ENCODE peak calls at places on chromosomes 2 and 18, in five cellular contexts. One of them, this sample, is unnamed.
A peak's percentile ranks its signal among the peaks of the same experiment; 100 is the strongest.

GRCh38 chr2:207711750-207712487 is 479 bp downstream of the CCNYL1 start:
- DNase-seq in IMR-90: peak; percentile 33
- DNase-seq in mesendoderm: peak; percentile 59
- DNase-seq in neuronal stem cell: peak; percentile 30
- DNase-seq in fibroblast of lung: peak; percentile 33
- DNase-seq in this sample: peak; percentile 54

GRCh38 chr2:206693399-206694137 is 24.6 kb downstream of the DYTN start:
- DNase-seq in IMR-90: peak; percentile 69
- DNase-seq in mesendoderm: peak; percentile 82
- DNase-seq in neuronal stem cell: peak; percentile 73
- DNase-seq in fibroblast of lung: peak; percentile 75
- DNase-seq in this sample: peak; percentile 7

GRCh38 chr2:114068438-114068837 is 178.5 kb downstream of the ACTR3 start:
- DNase-seq in IMR-90: peak; percentile 8
- DNase-seq in mesendoderm: peak; percentile 35
- DNase-seq in neuronal stem cell: peak; percentile 24
- DNase-seq in fibroblast of lung: no peak
- DNase-seq in this sample: no peak

GRCh38 chr18:12976305-12976704 is 14.9 kb upstream of the CEP192 start:
- DNase-seq in IMR-90: no peak
- DNase-seq in mesendoderm: no peak
- DNase-seq in neuronal stem cell: no peak
- DNase-seq in fibroblast of lung: no peak
- DNase-seq in this sample: no peak

GRCh38 chr2:226048625-226049024 is 649.1 kb downstream of the NYAP2 start:
- DNase-seq in IMR-90: peak; percentile 91
- DNase-seq in mesendoderm: peak; percentile 84
- DNase-seq in neuronal stem cell: no peak
- DNase-seq in fibroblast of lung: peak; percentile 90
- DNase-seq in this sample: no peak

GRCh38 chr2:15965564-15966019 is 25.2 kb downstream of the MYCN start:
- DNase-seq in IMR-90: no peak
- DNase-seq in mesendoderm: no peak
- DNase-seq in neuronal stem cell: peak; percentile 89
- DNase-seq in fibroblast of lung: no peak
- DNase-seq in this sample: no peak

GRCh38 chr2:205772983-205773382 is 90.7 kb downstream of the NRP2 start:
- DNase-seq in IMR-90: no peak
- DNase-seq in mesendoderm: no peak
- DNase-seq in neuronal stem cell: no peak
- DNase-seq in fibroblast of lung: no peak
- DNase-seq in this sample: no peak

GRCh38 chr18:23106575-23106974 is 28.7 kb upstream of the CABLES1 start:
- DNase-seq in IMR-90: peak; percentile 96
- DNase-seq in mesendoderm: peak; percentile 69
- DNase-seq in neuronal stem cell: no peak
- DNase-seq in fibroblast of lung: peak; percentile 90
- DNase-seq in this sample: no peak

GRCh38 chr2:120947327-120947726 is 211.7 kb downstream of the GLI2 start:
- DNase-seq in IMR-90: no peak
- DNase-seq in mesendoderm: no peak
- DNase-seq in neuronal stem cell: no peak
- DNase-seq in fibroblast of lung: no peak
- DNase-seq in this sample: no peak

GRCh38 chr2:237164474-237165047 is 78.9 kb downstream of the COPS8 start:
- DNase-seq in IMR-90: no peak
- DNase-seq in mesendoderm: no peak
- DNase-seq in neuronal stem cell: no peak
- DNase-seq in fibroblast of lung: no peak
- DNase-seq in this sample: no peak

GRCh38 chr18:56235061-56235772 is 403.2 kb downstream of the TXNL1 start:
- DNase-seq in IMR-90: no peak
- DNase-seq in mesendoderm: no peak
- DNase-seq in neuronal stem cell: peak; percentile 46
- DNase-seq in fibroblast of lung: no peak
- DNase-seq in this sample: no peak

GRCh38 chr2:143347303-143347702 is 218.1 kb downstream of the ARHGAP15 start:
- DNase-seq in IMR-90: no peak
- DNase-seq in mesendoderm: no peak
- DNase-seq in neuronal stem cell: no peak
- DNase-seq in fibroblast of lung: no peak
- DNase-seq in this sample: no peak

GRCh38 chr18:11946756-11947155 is 34.6 kb upstream of the IMPA2 start:
- DNase-seq in IMR-90: peak; percentile 67
- DNase-seq in mesendoderm: peak; percentile 57
- DNase-seq in neuronal stem cell: no peak
- DNase-seq in fibroblast of lung: peak; percentile 68
- DNase-seq in this sample: no peak

GRCh38 chr18:54958711-54959625 is at the start of gene CCDC68:
- DNase-seq in IMR-90: no peak
- DNase-seq in mesendoderm: peak; percentile 23
- DNase-seq in neuronal stem cell: peak; percentile 21
- DNase-seq in fibroblast of lung: peak; percentile 41
- DNase-seq in this sample: peak; percentile 77

GRCh38 chr2:8633735-8634313 is 48.0 kb upstream of the ID2 start:
- DNase-seq in IMR-90: peak; percentile 96
- DNase-seq in mesendoderm: no peak
- DNase-seq in neuronal stem cell: no peak
- DNase-seq in fibroblast of lung: peak; percentile 82
- DNase-seq in this sample: peak; percentile 53

GRCh38 chr2:62152000-62152399 is 43.9 kb upstream of the B3GNT2 start:
- DNase-seq in IMR-90: peak; percentile 64
- DNase-seq in mesendoderm: peak; percentile 64
- DNase-seq in neuronal stem cell: no peak
- DNase-seq in fibroblast of lung: no peak
- DNase-seq in this sample: no peak

GRCh38 chr2:72325592-72326422 is 178.1 kb upstream of the CYP26B1 start:
- DNase-seq in IMR-90: peak; percentile 1
- DNase-seq in mesendoderm: peak; percentile 52
- DNase-seq in neuronal stem cell: peak; percentile 11
- DNase-seq in fibroblast of lung: peak; percentile 7
- DNase-seq in this sample: peak; percentile 16

GRCh38 chr2:25251032-25251460 is 82.7 kb upstream of the POMC start:
- DNase-seq in IMR-90: no peak
- DNase-seq in mesendoderm: no peak
- DNase-seq in neuronal stem cell: peak; percentile 49
- DNase-seq in fibroblast of lung: no peak
- DNase-seq in this sample: no peak

GRCh38 chr2:207135801-207136457 is 29.8 kb downstream of the KLF7 start:
- DNase-seq in IMR-90: no peak
- DNase-seq in mesendoderm: no peak
- DNase-seq in neuronal stem cell: no peak
- DNase-seq in fibroblast of lung: no peak
- DNase-seq in this sample: no peak

GRCh38 chr18:10055125-10055750 is 141.4 kb downstream of the VAPA start:
- DNase-seq in IMR-90: no peak
- DNase-seq in mesendoderm: peak; percentile 33
- DNase-seq in neuronal stem cell: no peak
- DNase-seq in fibroblast of lung: no peak
- DNase-seq in this sample: no peak

GRCh38 chr2:89767581-89768435 is 1076.3 kb downstream of the RPIA start:
- DNase-seq in IMR-90: no peak
- DNase-seq in mesendoderm: no peak
- DNase-seq in neuronal stem cell: no peak
- DNase-seq in fibroblast of lung: no peak
- DNase-seq in this sample: peak; percentile 9

GRCh38 chr2:15447381-15447780 is 113.8 kb downstream of the NBAS start:
- DNase-seq in IMR-90: no peak
- DNase-seq in mesendoderm: no peak
- DNase-seq in neuronal stem cell: no peak
- DNase-seq in fibroblast of lung: no peak
- DNase-seq in this sample: no peak

GRCh38 chr2:165872101-165872791 is 78.2 kb upstream of the GALNT3 start:
- DNase-seq in IMR-90: peak; percentile 8
- DNase-seq in mesendoderm: no peak
- DNase-seq in neuronal stem cell: no peak
- DNase-seq in fibroblast of lung: no peak
- DNase-seq in this sample: no peak

GRCh38 chr2:165876269-165876668 is 77.3 kb downstream of the TTC21B start:
- DNase-seq in IMR-90: no peak
- DNase-seq in mesendoderm: no peak
- DNase-seq in neuronal stem cell: no peak
- DNase-seq in fibroblast of lung: no peak
- DNase-seq in this sample: no peak

GRCh38 chr2:165876712-165877111 is 76.9 kb downstream of the TTC21B start:
- DNase-seq in IMR-90: no peak
- DNase-seq in mesendoderm: peak; percentile 77
- DNase-seq in neuronal stem cell: no peak
- DNase-seq in fibroblast of lung: no peak
- DNase-seq in this sample: no peak

GRCh38 chr2:165874445-165875039 is 79.0 kb downstream of the TTC21B start:
- DNase-seq in IMR-90: peak; percentile 75
- DNase-seq in mesendoderm: peak; percentile 82
- DNase-seq in neuronal stem cell: peak; percentile 32
- DNase-seq in fibroblast of lung: peak; percentile 81
- DNase-seq in this sample: peak; percentile 46

DNA sequence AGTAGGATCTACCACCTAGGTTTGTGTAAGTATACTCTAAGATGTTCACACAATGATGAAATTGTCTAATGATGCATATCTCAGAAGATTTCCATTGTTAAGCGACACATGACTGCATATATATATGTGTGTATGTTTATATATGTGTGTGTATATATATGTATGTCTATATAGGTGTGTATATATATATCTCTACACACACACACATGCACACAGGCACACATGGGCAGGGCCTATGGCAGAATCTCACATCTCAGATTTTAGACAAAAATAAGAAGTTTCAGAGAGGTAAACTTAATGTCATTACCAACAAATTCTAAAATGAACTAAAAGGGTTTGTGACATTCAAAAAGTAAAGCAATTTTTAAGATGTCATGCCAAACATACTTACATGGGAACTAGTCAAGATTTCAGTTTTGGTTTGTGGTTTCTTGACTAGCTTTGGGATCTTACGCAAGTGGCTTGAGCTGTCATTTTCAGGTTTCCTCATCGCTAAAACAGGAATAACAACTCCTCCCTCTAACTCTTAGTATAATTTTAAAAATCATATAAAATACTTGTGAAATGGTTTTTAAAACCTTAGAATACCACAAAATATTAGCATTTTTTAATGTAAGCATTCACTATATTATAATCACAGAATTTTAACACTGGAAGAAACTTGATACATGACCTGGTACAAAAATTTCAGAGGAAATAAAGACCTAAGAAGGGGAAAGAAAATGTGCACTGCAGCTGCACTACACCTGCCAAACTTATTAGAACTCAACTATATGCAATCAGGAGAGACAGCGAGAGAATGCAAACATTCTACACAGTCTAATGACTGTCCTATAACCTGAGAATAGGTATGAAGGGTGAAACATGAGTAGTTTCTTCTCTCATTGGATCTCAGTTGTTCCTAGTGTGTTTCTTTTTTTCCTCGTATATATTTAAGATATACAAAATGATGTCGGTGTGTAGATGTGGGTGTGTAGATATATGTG is 75.7 kb downstream of the TTC21B start:
- DNase-seq in IMR-90: peak; percentile 66
- DNase-seq in mesendoderm: no peak
- DNase-seq in neuronal stem cell: no peak
- DNase-seq in fibroblast of lung: peak; percentile 72
- DNase-seq in this sample: no peak
- H3K4me1 ChIP-seq in IMR-90: no peaks in the 10 kb centered on the region
- H3K4me1 ChIP-seq in mesendoderm: no peaks in the 10 kb centered on the region
- H3K4me1 ChIP-seq in neuronal stem cell: no peaks in the 10 kb centered on the region
- H3K4me1 ChIP-seq in fibroblast of lung: no peaks in the 10 kb centered on the region
- H3K4me1 ChIP-seq in this sample: no peaks in the 10 kb centered on the region

DNA sequence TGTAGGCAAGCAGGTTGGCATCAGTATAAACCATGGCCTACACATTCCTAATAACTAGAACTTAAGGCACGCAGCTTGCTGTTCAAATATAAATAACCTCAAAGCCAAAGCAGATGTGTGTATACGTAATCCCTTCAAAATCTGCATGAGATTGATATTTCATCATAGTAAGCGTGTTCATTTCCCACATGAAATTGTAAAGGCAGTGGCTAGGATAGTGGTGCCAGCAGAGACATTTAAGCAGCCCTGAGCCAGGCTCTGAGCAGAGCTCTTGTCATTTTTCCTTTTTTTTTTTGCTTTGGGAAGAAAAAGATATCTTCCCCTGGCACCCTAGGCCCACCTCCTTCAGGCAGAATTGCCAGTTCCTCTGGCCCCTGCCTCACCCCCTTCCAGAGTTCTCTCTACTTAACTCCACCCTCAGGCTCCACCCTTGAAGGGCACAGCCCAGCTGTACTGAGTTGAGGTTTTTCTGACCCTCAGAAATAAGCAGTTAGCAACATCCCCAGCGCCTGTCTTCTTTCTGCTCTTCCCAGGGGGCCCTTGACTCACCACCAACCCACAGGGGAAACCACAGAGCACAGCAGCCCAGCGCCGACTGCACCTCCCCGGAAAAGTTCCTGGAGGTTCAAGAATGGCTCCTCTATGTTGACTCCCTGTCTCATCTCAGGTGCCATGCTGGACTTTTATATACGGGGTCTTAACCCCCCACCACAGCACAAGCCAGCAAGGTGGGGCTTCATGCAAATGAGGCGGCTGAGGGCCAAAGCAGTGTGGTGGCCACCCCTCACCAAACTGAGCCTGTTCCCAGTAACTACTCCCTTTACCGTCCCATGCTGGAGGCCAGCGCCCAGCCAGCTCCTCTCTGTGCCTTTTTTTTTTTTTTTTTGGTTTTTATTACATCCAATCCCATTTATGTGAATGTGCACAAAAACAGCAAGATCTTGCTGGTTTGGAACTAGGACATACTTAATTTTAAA is 84.7 kb downstream of the EHD3 start:
- DNase-seq in IMR-90: peak; percentile 86
- DNase-seq in mesendoderm: no peak
- DNase-seq in neuronal stem cell: no peak
- DNase-seq in fibroblast of lung: peak; percentile 94
- DNase-seq in this sample: peak; percentile 38
- H3K4me1 ChIP-seq in IMR-90: peaks cover 19% of the 10 kb centered on the region
- H3K4me1 ChIP-seq in mesendoderm: no peaks in the 10 kb centered on the region
- H3K4me1 ChIP-seq in neuronal stem cell: no peaks in the 10 kb centered on the region
- H3K4me1 ChIP-seq in fibroblast of lung: peaks cover 10% of the 10 kb centered on the region
- H3K4me1 ChIP-seq in this sample: no peaks in the 10 kb centered on the region

GRCh38 chr2:69238449-69239031 is 148.5 kb downstream of the GFPT1 start:
- DNase-seq in IMR-90: peak; percentile 95
- DNase-seq in mesendoderm: no peak
- DNase-seq in neuronal stem cell: no peak
- DNase-seq in fibroblast of lung: peak; percentile 83
- DNase-seq in this sample: no peak

GRCh38 chr2:69243652-69244051 is 143.4 kb downstream of the GFPT1 start:
- DNase-seq in IMR-90: no peak
- DNase-seq in mesendoderm: no peak
- DNase-seq in neuronal stem cell: no peak
- DNase-seq in fibroblast of lung: no peak
- DNase-seq in this sample: no peak

GRCh38 chr2:69242651-69243051 is 144.4 kb downstream of the GFPT1 start:
- DNase-seq in IMR-90: peak; percentile 86
- DNase-seq in mesendoderm: no peak
- DNase-seq in neuronal stem cell: no peak
- DNase-seq in fibroblast of lung: peak; percentile 61
- DNase-seq in this sample: no peak

GRCh38 chr2:69241664-69242063 is 145.4 kb downstream of the GFPT1 start:
- DNase-seq in IMR-90: no peak
- DNase-seq in mesendoderm: no peak
- DNase-seq in neuronal stem cell: no peak
- DNase-seq in fibroblast of lung: no peak
- DNase-seq in this sample: no peak

GRCh38 chr2:69241039-69241586 is 145.9 kb downstream of the GFPT1 start:
- DNase-seq in IMR-90: no peak
- DNase-seq in mesendoderm: no peak
- DNase-seq in neuronal stem cell: no peak
- DNase-seq in fibroblast of lung: peak; percentile 22
- DNase-seq in this sample: no peak
- H3K4me1 ChIP-seq in IMR-90: peaks cover 42% of the 10 kb centered on the region
- H3K4me1 ChIP-seq in mesendoderm: no peaks in the 10 kb centered on the region
- H3K4me1 ChIP-seq in neuronal stem cell: no peaks in the 10 kb centered on the region
- H3K4me1 ChIP-seq in fibroblast of lung: peaks cover 24% of the 10 kb centered on the region
- H3K4me1 ChIP-seq in this sample: no peaks in the 10 kb centered on the region

GRCh38 chr2:84857566-84857965 is 23.3 kb downstream of the TRABD2A start:
- DNase-seq in IMR-90: no peak
- DNase-seq in mesendoderm: no peak
- DNase-seq in neuronal stem cell: no peak
- DNase-seq in fibroblast of lung: no peak
- DNase-seq in this sample: no peak
- H3K4me1 ChIP-seq in IMR-90: no peaks in the 10 kb centered on the region
- H3K4me1 ChIP-seq in mesendoderm: peaks cover 6% of the 10 kb centered on the region
- H3K4me1 ChIP-seq in neuronal stem cell: peaks cover 2% of the 10 kb centered on the region
- H3K4me1 ChIP-seq in fibroblast of lung: no peaks in the 10 kb centered on the region
- H3K4me1 ChIP-seq in this sample: no peaks in the 10 kb centered on the region